ENCODE peak calls at places on chromosomes 5 and 9, in seven cellular contexts. One of them, this sample, is unnamed.
A peak's percentile ranks its signal among the peaks of the same experiment; 100 is the strongest.

GRCh38 chr9:34578241-34579096 is 11.1 kb downstream of the CNTFR start:
- DNase-seq in ovary: peak; percentile 51
- DNase-seq in IMR-90: peak; percentile 63
- DNase-seq in body of pancreas: no peak
- DNase-seq in HepG2: no peak
- DNase-seq in lower leg skin: no peak
- DNase-seq in A549: no peak
- DNase-seq in this sample: no peak

GRCh38 chr5:111774525-111774924 is 17.5 kb upstream of the NREP start:
- DNase-seq in HepG2: no peak
- DNase-seq in A549: no peak
- DNase-seq in IMR-90: peak; percentile 42
- DNase-seq in lower leg skin: no peak
- DNase-seq in body of pancreas: peak; percentile 25
- DNase-seq in ovary: no peak
- DNase-seq in this sample: no peak

GRCh38 chr9:125332527-125332926 is 70.9 kb downstream of the GAPVD1 start:
- DNase-seq in lower leg skin: no peak
- DNase-seq in ovary: no peak
- DNase-seq in body of pancreas: no peak
- DNase-seq in IMR-90: no peak
- DNase-seq in A549: no peak
- DNase-seq in HepG2: no peak
- DNase-seq in this sample: no peak

GRCh38 chr9:109969559-109970237 is 189.7 kb downstream of the PALM2AKAP2 start:
- DNase-seq in HepG2: no peak
- DNase-seq in ovary: no peak
- DNase-seq in lower leg skin: no peak
- DNase-seq in A549: no peak
- DNase-seq in IMR-90: peak; percentile 28
- DNase-seq in body of pancreas: no peak
- DNase-seq in this sample: peak; percentile 34

GRCh38 chr5:120803282-120803681 is 339.2 kb downstream of the PRR16 start:
- DNase-seq in IMR-90: peak; percentile 54
- DNase-seq in HepG2: no peak
- DNase-seq in ovary: no peak
- DNase-seq in A549: no peak
- DNase-seq in lower leg skin: no peak
- DNase-seq in body of pancreas: no peak
- DNase-seq in this sample: no peak

GRCh38 chr5:155004138-155004744 is 9.3 kb upstream of the KIF4B start:
- DNase-seq in ovary: no peak
- DNase-seq in lower leg skin: no peak
- DNase-seq in HepG2: peak; percentile 30
- DNase-seq in IMR-90: no peak
- DNase-seq in A549: no peak
- DNase-seq in body of pancreas: peak; percentile 6
- DNase-seq in this sample: no peak

GRCh38 chr9:130917171-130917960 is 20.8 kb upstream of the QRFP start:
- DNase-seq in A549: no peak
- DNase-seq in IMR-90: no peak
- DNase-seq in ovary: no peak
- DNase-seq in body of pancreas: no peak
- DNase-seq in lower leg skin: no peak
- DNase-seq in HepG2: no peak
- DNase-seq in this sample: no peak

GRCh38 chr5:17374973-17375844 is 122.8 kb upstream of the TAF11L2 start:
- DNase-seq in A549: peak; percentile 80
- DNase-seq in IMR-90: peak; percentile 56
- DNase-seq in ovary: no peak
- DNase-seq in body of pancreas: peak; percentile 22
- DNase-seq in HepG2: peak; percentile 21
- DNase-seq in lower leg skin: no peak
- DNase-seq in this sample: no peak

GRCh38 chr5:123813937-123814624 is 302.1 kb downstream of the CSNK1G3 start:
- DNase-seq in ovary: no peak
- DNase-seq in lower leg skin: no peak
- DNase-seq in A549: no peak
- DNase-seq in IMR-90: peak; percentile 25
- DNase-seq in body of pancreas: no peak
- DNase-seq in HepG2: no peak
- DNase-seq in this sample: no peak

GRCh38 chr5:177404641-177405134 is 4.2 kb upstream of the PFN3 start:
- DNase-seq in ovary: peak; percentile 45
- DNase-seq in HepG2: no peak
- DNase-seq in A549: no peak
- DNase-seq in lower leg skin: no peak
- DNase-seq in IMR-90: no peak
- DNase-seq in body of pancreas: no peak
- DNase-seq in this sample: no peak

GRCh38 chr9:1875251-1875851 is 139.8 kb upstream of the SMARCA2 start:
- DNase-seq in A549: no peak
- DNase-seq in HepG2: no peak
- DNase-seq in lower leg skin: no peak
- DNase-seq in ovary: no peak
- DNase-seq in IMR-90: no peak
- DNase-seq in body of pancreas: no peak
- DNase-seq in this sample: no peak

GRCh38 chr5:116486588-116486987 is 88.0 kb downstream of the SEMA6A start:
- DNase-seq in IMR-90: no peak
- DNase-seq in HepG2: no peak
- DNase-seq in body of pancreas: peak; percentile 35
- DNase-seq in A549: no peak
- DNase-seq in ovary: no peak
- DNase-seq in lower leg skin: no peak
- DNase-seq in this sample: no peak

GRCh38 chr9:20962487-20962886 is 69.0 kb downstream of the HACD4 start:
- DNase-seq in IMR-90: peak; percentile 36
- DNase-seq in body of pancreas: no peak
- DNase-seq in ovary: no peak
- DNase-seq in lower leg skin: no peak
- DNase-seq in A549: no peak
- DNase-seq in HepG2: no peak
- DNase-seq in this sample: no peak

GRCh38 chr9:133585481-133586367 is 23.5 kb downstream of the FAM163B start:
- DNase-seq in A549: no peak
- DNase-seq in ovary: no peak
- DNase-seq in IMR-90: no peak
- DNase-seq in body of pancreas: no peak
- DNase-seq in HepG2: no peak
- DNase-seq in lower leg skin: no peak
- DNase-seq in this sample: no peak

GRCh38 chr9:112355305-112355953 is 22.0 kb upstream of the PTBP3 start:
- DNase-seq in HepG2: no peak
- DNase-seq in A549: no peak
- DNase-seq in IMR-90: no peak
- DNase-seq in lower leg skin: no peak
- DNase-seq in body of pancreas: no peak
- DNase-seq in ovary: peak; percentile 60
- DNase-seq in this sample: no peak

GRCh38 chr9:132716007-132716406 is 45.7 kb downstream of the GTF3C4 start:
- DNase-seq in lower leg skin: no peak
- DNase-seq in ovary: no peak
- DNase-seq in body of pancreas: no peak
- DNase-seq in IMR-90: no peak
- DNase-seq in HepG2: no peak
- DNase-seq in A549: no peak
- DNase-seq in this sample: no peak

GRCh38 chr5:44002381-44002901 is 386.8 kb downstream of the FGF10 start:
- DNase-seq in IMR-90: peak; percentile 37
- DNase-seq in lower leg skin: no peak
- DNase-seq in A549: peak; percentile 36
- DNase-seq in body of pancreas: peak; percentile 92
- DNase-seq in ovary: no peak
- DNase-seq in HepG2: peak; percentile 98
- DNase-seq in this sample: no peak

GRCh38 chr5:78718827-78719226 is 70.3 kb upstream of the LHFPL2 start:
- DNase-seq in body of pancreas: no peak
- DNase-seq in IMR-90: no peak
- DNase-seq in A549: no peak
- DNase-seq in lower leg skin: no peak
- DNase-seq in HepG2: no peak
- DNase-seq in ovary: no peak
- DNase-seq in this sample: no peak

GRCh38 chr5:80364892-80365291 is 43.0 kb upstream of the ZFYVE16 start:
- DNase-seq in HepG2: no peak
- DNase-seq in ovary: no peak
- DNase-seq in body of pancreas: no peak
- DNase-seq in A549: no peak
- DNase-seq in IMR-90: no peak
- DNase-seq in lower leg skin: no peak
- DNase-seq in this sample: no peak

GRCh38 chr9:93589688-93590087 is 13.3 kb downstream of the PHF2 start:
- DNase-seq in IMR-90: peak; percentile 52
- DNase-seq in A549: no peak
- DNase-seq in lower leg skin: peak; percentile 73
- DNase-seq in ovary: no peak
- DNase-seq in HepG2: peak; percentile 83
- DNase-seq in body of pancreas: peak; percentile 53
- DNase-seq in this sample: no peak

GRCh38 chr5:93245226-93245625 is 335.8 kb downstream of the NR2F1-AS1 start:
- DNase-seq in IMR-90: no peak
- DNase-seq in body of pancreas: no peak
- DNase-seq in lower leg skin: no peak
- DNase-seq in A549: no peak
- DNase-seq in ovary: no peak
- DNase-seq in HepG2: no peak
- DNase-seq in this sample: no peak

GRCh38 chr5:68426609-68427008 is 211.1 kb downstream of the PIK3R1 start:
- DNase-seq in body of pancreas: no peak
- DNase-seq in ovary: no peak
- DNase-seq in IMR-90: no peak
- DNase-seq in A549: no peak
- DNase-seq in lower leg skin: no peak
- DNase-seq in HepG2: no peak
- DNase-seq in this sample: no peak

DNA sequence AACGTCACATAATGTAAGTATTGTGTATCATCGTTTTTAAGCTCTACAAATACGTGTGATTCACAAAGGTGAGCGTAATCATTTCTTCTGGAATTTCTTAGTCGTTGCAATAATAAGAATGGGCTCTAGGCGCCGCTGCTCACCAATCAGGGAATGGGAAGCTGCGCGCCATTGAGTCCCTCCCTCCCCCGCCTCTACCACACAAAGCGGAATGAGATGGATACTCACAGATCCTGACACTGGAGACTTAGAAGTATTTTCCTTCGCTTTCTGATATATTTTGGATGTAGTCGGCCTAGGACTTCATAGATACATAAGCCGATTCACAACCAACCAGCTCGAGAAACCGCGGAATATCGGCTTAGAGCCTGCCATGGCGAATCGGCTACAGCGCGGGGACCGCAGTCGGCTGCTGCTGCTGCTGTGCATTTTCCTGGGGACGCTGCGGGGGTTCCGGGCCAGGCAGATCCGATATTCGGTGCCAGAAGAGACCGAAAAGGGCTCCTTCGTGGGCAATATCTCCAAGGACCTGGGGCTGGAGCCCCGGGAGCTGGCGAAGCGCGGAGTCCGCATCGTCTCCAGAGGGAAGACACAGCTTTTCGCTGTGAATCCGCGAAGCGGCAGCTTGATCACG is at the start of gene PCDHGA11:
- DNase-seq in HepG2: no peak
- DNase-seq in A549: no peak
- DNase-seq in body of pancreas: peak; percentile 22
- DNase-seq in IMR-90: peak; percentile 63
- DNase-seq in ovary: no peak
- DNase-seq in lower leg skin: no peak
- DNase-seq in this sample: no peak
- TF ChIP-seq CTCF in HepG2: peak; percentile 60
- TF ChIP-seq CTCF in A549: no peak
- TF ChIP-seq CTCF in body of pancreas: no peak
- TF ChIP-seq CTCF in IMR-90: peak; percentile 64
- TF ChIP-seq CTCF in ovary: no peak
- TF ChIP-seq CTCF in lower leg skin: no peak
- TF ChIP-seq CTCF in this sample: no peak

GRCh38 chr9:129412814-129413536 is 207.9 kb downstream of the C9orf50 start:
- DNase-seq in HepG2: no peak
- DNase-seq in A549: peak; percentile 38
- DNase-seq in ovary: peak; percentile 83
- DNase-seq in lower leg skin: peak; percentile 93
- DNase-seq in IMR-90: peak; percentile 78
- DNase-seq in body of pancreas: peak; percentile 78
- DNase-seq in this sample: peak; percentile 84
- TF ChIP-seq POLR2A in HepG2: no peak
- TF ChIP-seq POLR2A in A549: peak; percentile 18
- TF ChIP-seq POLR2A in ovary: peak; percentile 17
- TF ChIP-seq POLR2A in lower leg skin: no peak
- TF ChIP-seq POLR2A in IMR-90: peak; percentile 78
- TF ChIP-seq POLR2A in body of pancreas: peak; percentile 68
- TF ChIP-seq POLR2A in this sample: peak; percentile 28

GRCh38 chr5:157026789-157027424 is 32.0 kb downstream of the HAVCR1 start:
- DNase-seq in HepG2: no peak
- DNase-seq in body of pancreas: peak; percentile 22
- DNase-seq in lower leg skin: no peak
- DNase-seq in A549: peak; percentile 44
- DNase-seq in ovary: no peak
- DNase-seq in IMR-90: no peak
- DNase-seq in this sample: no peak
- TF ChIP-seq CTCF in HepG2: peak; percentile 79
- TF ChIP-seq CTCF in body of pancreas: peak; percentile 34
- TF ChIP-seq CTCF in lower leg skin: no peak
- TF ChIP-seq CTCF in A549: peak; percentile 61
- TF ChIP-seq CTCF in ovary: no peak
- TF ChIP-seq CTCF in IMR-90: no peak
- TF ChIP-seq CTCF in this sample: no peak

GRCh38 chr5:181241393-181241975 is 2.2 kb downstream of the RACK1 start:
- DNase-seq in A549: no peak
- DNase-seq in ovary: no peak
- DNase-seq in lower leg skin: no peak
- DNase-seq in body of pancreas: no peak
- DNase-seq in HepG2: peak; percentile 90
- DNase-seq in IMR-90: peak; percentile 90
- DNase-seq in this sample: no peak
- TF ChIP-seq POLR2A in A549: no peak
- TF ChIP-seq POLR2A in ovary: no peak
- TF ChIP-seq POLR2A in lower leg skin: no peak
- TF ChIP-seq POLR2A in body of pancreas: no peak
- TF ChIP-seq POLR2A in HepG2: peak; percentile 25
- TF ChIP-seq POLR2A in IMR-90: no peak
- TF ChIP-seq POLR2A in this sample: no peak

DNA sequence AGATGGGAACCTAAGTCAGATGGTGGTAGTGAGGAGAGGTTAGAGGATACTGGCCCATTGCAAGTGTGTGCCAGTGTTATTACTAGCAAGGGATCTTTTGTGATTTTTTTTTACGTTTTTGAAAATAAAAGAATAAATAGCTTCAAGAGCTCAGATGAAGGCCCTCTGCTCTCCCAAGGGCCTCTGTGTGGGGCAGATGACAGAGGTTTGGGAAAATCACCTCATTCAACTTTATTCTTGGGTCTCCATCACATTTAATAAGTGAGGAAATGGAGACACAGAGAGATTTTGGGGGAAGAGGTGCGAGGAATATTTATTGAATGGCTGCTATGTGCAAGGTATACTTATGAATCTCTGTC is 10.1 kb upstream of the TRAF1 start:
- DNase-seq in A549: no peak
- DNase-seq in IMR-90: no peak
- DNase-seq in HepG2: no peak
- DNase-seq in ovary: no peak
- DNase-seq in body of pancreas: no peak
- DNase-seq in lower leg skin: no peak
- DNase-seq in this sample: no peak
- TF ChIP-seq CTCF in A549: no peak
- TF ChIP-seq CTCF in IMR-90: no peak
- TF ChIP-seq CTCF in HepG2: no peak
- TF ChIP-seq CTCF in ovary: no peak
- TF ChIP-seq CTCF in body of pancreas: no peak
- TF ChIP-seq CTCF in lower leg skin: no peak
- TF ChIP-seq CTCF in this sample: no peak

GRCh38 chr5:15499528-15500325 is at the start of gene FBXL7:
- DNase-seq in ovary: peak; percentile 88
- DNase-seq in lower leg skin: peak; percentile 95
- DNase-seq in HepG2: peak; percentile 4
- DNase-seq in body of pancreas: peak; percentile 17
- DNase-seq in A549: peak; percentile 28
- DNase-seq in IMR-90: peak; percentile 75
- DNase-seq in this sample: peak; percentile 82
- TF ChIP-seq POLR2A in ovary: no peak
- TF ChIP-seq POLR2A in lower leg skin: no peak
- TF ChIP-seq POLR2A in HepG2: no peak
- TF ChIP-seq POLR2A in body of pancreas: no peak
- TF ChIP-seq POLR2A in A549: peak; percentile 34
- TF ChIP-seq POLR2A in IMR-90: peak; percentile 73
- TF ChIP-seq POLR2A in this sample: peak; percentile 69

This sample was measured in uterus.